ENCODE peak calls at places on chromosomes 11 and 22, in nine cellular contexts. One of them, this sample, is unnamed. For H3K36me3, the result is how much of the 10 kb centered on the place peaks cover.

GRCh38 chr22:41256254-41256897 is 15.6 kb upstream of the CHADL start:
- DNase-seq in DND-41: no peak
- DNase-seq in kidney epithelial cell: peak
- DNase-seq in prostate gland: no peak
- DNase-seq in hepatocyte: no peak
- DNase-seq in upper lobe of right lung: no peak
- DNase-seq in tibial nerve: no peak
- DNase-seq in cardiac muscle cell: no peak
- DNase-seq in heart right ventricle: no peak
- DNase-seq in this sample: no peak

GRCh38 chr11:134531331-134532135 is 119.5 kb upstream of the B3GAT1 start:
- DNase-seq in DND-41: no peak
- DNase-seq in kidney epithelial cell: no peak
- DNase-seq in prostate gland: no peak
- DNase-seq in hepatocyte: no peak
- DNase-seq in upper lobe of right lung: peak
- DNase-seq in tibial nerve: no peak
- DNase-seq in cardiac muscle cell: peak
- DNase-seq in heart right ventricle: peak
- DNase-seq in this sample: peak

GRCh38 chr11:73267921-73268540 is 4.1 kb upstream of the P2RY6 start:
- DNase-seq in DND-41: no peak
- DNase-seq in kidney epithelial cell: no peak
- DNase-seq in prostate gland: no peak
- DNase-seq in hepatocyte: no peak
- DNase-seq in upper lobe of right lung: no peak
- DNase-seq in tibial nerve: no peak
- DNase-seq in cardiac muscle cell: no peak
- DNase-seq in heart right ventricle: no peak
- DNase-seq in this sample: no peak

GRCh38 chr11:19345848-19346681 is 105.3 kb upstream of the E2F8 start:
- DNase-seq in DND-41: no peak
- DNase-seq in kidney epithelial cell: no peak
- DNase-seq in prostate gland: no peak
- DNase-seq in hepatocyte: peak
- DNase-seq in upper lobe of right lung: no peak
- DNase-seq in tibial nerve: no peak
- DNase-seq in cardiac muscle cell: peak
- DNase-seq in heart right ventricle: peak
- DNase-seq in this sample: no peak

GRCh38 chr11:103499710-103500340 is 390.6 kb downstream of the DYNC2H1 start:
- DNase-seq in DND-41: no peak
- DNase-seq in kidney epithelial cell: no peak
- DNase-seq in prostate gland: no peak
- DNase-seq in hepatocyte: no peak
- DNase-seq in upper lobe of right lung: no peak
- DNase-seq in tibial nerve: no peak
- DNase-seq in cardiac muscle cell: no peak
- DNase-seq in heart right ventricle: no peak
- DNase-seq in this sample: no peak

GRCh38 chr11:108092134-108092533 is 29.2 kb upstream of the ACAT1 start:
- DNase-seq in DND-41: no peak
- DNase-seq in kidney epithelial cell: no peak
- DNase-seq in prostate gland: no peak
- DNase-seq in hepatocyte: no peak
- DNase-seq in upper lobe of right lung: no peak
- DNase-seq in tibial nerve: no peak
- DNase-seq in cardiac muscle cell: no peak
- DNase-seq in heart right ventricle: no peak
- DNase-seq in this sample: no peak

GRCh38 chr22:24952837-24953293 is 349 bp downstream of the KIAA1671 start:
- DNase-seq in DND-41: no peak
- DNase-seq in kidney epithelial cell: no peak
- DNase-seq in prostate gland: peak
- DNase-seq in hepatocyte: peak
- DNase-seq in upper lobe of right lung: peak
- DNase-seq in tibial nerve: peak
- DNase-seq in cardiac muscle cell: no peak
- DNase-seq in heart right ventricle: peak
- DNase-seq in this sample: no peak

GRCh38 chr11:86484164-86484794 is 109.6 kb downstream of the CCDC81 start:
- DNase-seq in DND-41: no peak
- DNase-seq in kidney epithelial cell: peak
- DNase-seq in prostate gland: no peak
- DNase-seq in hepatocyte: peak
- DNase-seq in upper lobe of right lung: no peak
- DNase-seq in tibial nerve: peak
- DNase-seq in cardiac muscle cell: no peak
- DNase-seq in heart right ventricle: no peak
- DNase-seq in this sample: no peak

GRCh38 chr22:19062139-19062789 is 59.9 kb downstream of the DGCR2 start:
- DNase-seq in DND-41: no peak
- DNase-seq in kidney epithelial cell: no peak
- DNase-seq in prostate gland: no peak
- DNase-seq in hepatocyte: no peak
- DNase-seq in upper lobe of right lung: peak
- DNase-seq in tibial nerve: no peak
- DNase-seq in cardiac muscle cell: no peak
- DNase-seq in heart right ventricle: no peak
- DNase-seq in this sample: no peak

GRCh38 chr22:19060356-19061009 is 61.7 kb downstream of the DGCR2 start:
- DNase-seq in DND-41: no peak
- DNase-seq in kidney epithelial cell: no peak
- DNase-seq in prostate gland: peak
- DNase-seq in hepatocyte: peak
- DNase-seq in upper lobe of right lung: peak
- DNase-seq in tibial nerve: no peak
- DNase-seq in cardiac muscle cell: no peak
- DNase-seq in heart right ventricle: no peak
- DNase-seq in this sample: no peak

GRCh38 chr22:19062909-19063308 is 59.3 kb downstream of the DGCR2 start:
- DNase-seq in DND-41: no peak
- DNase-seq in kidney epithelial cell: no peak
- DNase-seq in prostate gland: no peak
- DNase-seq in hepatocyte: no peak
- DNase-seq in upper lobe of right lung: peak
- DNase-seq in tibial nerve: no peak
- DNase-seq in cardiac muscle cell: no peak
- DNase-seq in heart right ventricle: no peak
- DNase-seq in this sample: no peak

GRCh38 chr22:19059481-19060278 is 62.5 kb downstream of the DGCR2 start:
- DNase-seq in DND-41: no peak
- DNase-seq in kidney epithelial cell: no peak
- DNase-seq in prostate gland: no peak
- DNase-seq in hepatocyte: no peak
- DNase-seq in upper lobe of right lung: peak
- DNase-seq in tibial nerve: no peak
- DNase-seq in cardiac muscle cell: no peak
- DNase-seq in heart right ventricle: no peak
- DNase-seq in this sample: peak

DNA sequence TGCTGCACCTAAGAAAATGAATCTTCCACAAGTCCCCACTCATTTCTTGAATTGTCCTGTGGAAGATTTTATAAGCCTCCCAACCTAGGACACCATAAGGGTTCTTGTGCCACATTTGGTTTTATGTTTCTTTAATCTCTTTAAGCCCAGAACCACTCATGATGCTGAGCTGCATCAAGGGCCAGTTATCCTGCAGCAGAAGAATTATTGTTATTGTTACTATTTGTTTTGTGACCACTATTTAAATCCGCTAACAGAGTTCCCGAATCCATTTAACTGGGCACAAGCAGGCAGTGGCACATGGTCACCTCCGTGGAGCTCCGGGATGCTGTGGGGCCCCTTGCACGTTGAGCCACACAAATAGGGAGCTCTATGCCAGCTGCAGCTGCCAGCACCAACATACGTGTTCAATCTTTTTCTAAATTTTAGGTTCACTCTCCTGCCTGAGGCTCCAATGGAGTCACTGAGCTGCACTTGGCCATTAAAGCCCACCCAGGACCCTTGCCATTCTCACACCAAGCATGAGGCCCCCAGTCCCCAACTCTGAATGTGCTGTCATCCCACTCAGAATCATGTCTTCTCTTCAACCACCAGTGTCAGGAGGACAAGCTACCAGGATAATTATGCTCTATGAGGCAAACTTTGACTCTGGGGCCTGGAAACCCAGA is 60.6 kb downstream of the DGCR2 start:
- DNase-seq in DND-41: no peak
- DNase-seq in kidney epithelial cell: no peak
- DNase-seq in prostate gland: no peak
- DNase-seq in hepatocyte: no peak
- DNase-seq in upper lobe of right lung: peak
- DNase-seq in tibial nerve: no peak
- DNase-seq in cardiac muscle cell: no peak
- DNase-seq in heart right ventricle: no peak
- DNase-seq in this sample: no peak
- H3K36me3 ChIP-seq in DND-41: half or more
- H3K36me3 ChIP-seq in kidney epithelial cell: under half
- H3K36me3 ChIP-seq in prostate gland: under half
- H3K36me3 ChIP-seq in hepatocyte: under half
- H3K36me3 ChIP-seq in upper lobe of right lung: half or more
- H3K36me3 ChIP-seq in tibial nerve: under half
- H3K36me3 ChIP-seq in cardiac muscle cell: under half
- H3K36me3 ChIP-seq in heart right ventricle: under half
- H3K36me3 ChIP-seq in this sample: under half

GRCh38 chr11:105732611-105733010 is 122.7 kb downstream of the GRIA4 start:
- DNase-seq in DND-41: no peak
- DNase-seq in kidney epithelial cell: no peak
- DNase-seq in prostate gland: no peak
- DNase-seq in hepatocyte: no peak
- DNase-seq in upper lobe of right lung: no peak
- DNase-seq in tibial nerve: no peak
- DNase-seq in cardiac muscle cell: no peak
- DNase-seq in heart right ventricle: no peak
- DNase-seq in this sample: no peak

GRCh38 chr11:105740164-105740903 is 130.5 kb downstream of the GRIA4 start:
- DNase-seq in DND-41: no peak
- DNase-seq in kidney epithelial cell: no peak
- DNase-seq in prostate gland: no peak
- DNase-seq in hepatocyte: no peak
- DNase-seq in upper lobe of right lung: no peak
- DNase-seq in tibial nerve: no peak
- DNase-seq in cardiac muscle cell: no peak
- DNase-seq in heart right ventricle: no peak
- DNase-seq in this sample: no peak

GRCh38 chr11:105738972-105739574 is 129.2 kb downstream of the GRIA4 start:
- DNase-seq in DND-41: no peak
- DNase-seq in kidney epithelial cell: no peak
- DNase-seq in prostate gland: no peak
- DNase-seq in hepatocyte: no peak
- DNase-seq in upper lobe of right lung: no peak
- DNase-seq in tibial nerve: no peak
- DNase-seq in cardiac muscle cell: no peak
- DNase-seq in heart right ventricle: no peak
- DNase-seq in this sample: no peak

DNA sequence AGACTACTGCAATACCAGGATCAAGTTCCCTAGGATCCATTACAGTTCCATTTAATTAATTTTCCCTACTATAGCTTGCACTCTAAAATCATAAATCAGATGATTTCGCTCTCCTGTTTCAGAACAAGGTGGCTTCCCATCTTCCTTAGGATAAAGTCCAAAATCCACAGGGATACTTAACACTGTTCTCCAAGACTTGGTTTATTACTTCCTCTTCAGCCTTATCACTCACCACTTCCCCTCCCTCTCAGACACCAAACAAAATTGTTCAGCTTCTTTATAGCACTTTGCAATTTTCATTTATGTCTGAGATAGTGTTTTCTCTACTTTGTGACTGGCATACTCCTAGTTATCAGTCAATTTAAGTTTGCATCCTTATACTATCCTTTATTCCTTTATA is 124.5 kb downstream of the GRIA4 start:
- DNase-seq in DND-41: no peak
- DNase-seq in kidney epithelial cell: no peak
- DNase-seq in prostate gland: no peak
- DNase-seq in hepatocyte: peak
- DNase-seq in upper lobe of right lung: no peak
- DNase-seq in tibial nerve: no peak
- DNase-seq in cardiac muscle cell: no peak
- DNase-seq in heart right ventricle: no peak
- DNase-seq in this sample: no peak
- TF ChIP-seq CTCF in DND-41: no peak
- TF ChIP-seq CTCF in kidney epithelial cell: no peak
- TF ChIP-seq CTCF in prostate gland: no peak
- TF ChIP-seq CTCF in hepatocyte: no peak
- TF ChIP-seq CTCF in upper lobe of right lung: no peak
- TF ChIP-seq CTCF in tibial nerve: no peak
- TF ChIP-seq CTCF in cardiac muscle cell: no peak
- TF ChIP-seq CTCF in heart right ventricle: no peak
- TF ChIP-seq CTCF in this sample: no peak

GRCh38 chr11:68774188-68774585 is 22.9 kb upstream of the TESMIN start:
- DNase-seq in DND-41: no peak
- DNase-seq in kidney epithelial cell: no peak
- DNase-seq in prostate gland: no peak
- DNase-seq in hepatocyte: no peak
- DNase-seq in upper lobe of right lung: no peak
- DNase-seq in tibial nerve: no peak
- DNase-seq in cardiac muscle cell: no peak
- DNase-seq in heart right ventricle: no peak
- DNase-seq in this sample: no peak

GRCh38 chr11:68772936-68773335 is 21.6 kb upstream of the TESMIN start:
- DNase-seq in DND-41: no peak
- DNase-seq in kidney epithelial cell: no peak
- DNase-seq in prostate gland: no peak
- DNase-seq in hepatocyte: no peak
- DNase-seq in upper lobe of right lung: no peak
- DNase-seq in tibial nerve: no peak
- DNase-seq in cardiac muscle cell: no peak
- DNase-seq in heart right ventricle: no peak
- DNase-seq in this sample: no peak

GRCh38 chr11:68770781-68771180 is 19.5 kb upstream of the TESMIN start:
- DNase-seq in DND-41: no peak
- DNase-seq in kidney epithelial cell: no peak
- DNase-seq in prostate gland: no peak
- DNase-seq in hepatocyte: no peak
- DNase-seq in upper lobe of right lung: no peak
- DNase-seq in tibial nerve: no peak
- DNase-seq in cardiac muscle cell: no peak
- DNase-seq in heart right ventricle: no peak
- DNase-seq in this sample: no peak

GRCh38 chr11:68775951-68776388 is 24.6 kb upstream of the TESMIN start:
- DNase-seq in DND-41: no peak
- DNase-seq in kidney epithelial cell: peak
- DNase-seq in prostate gland: no peak
- DNase-seq in hepatocyte: no peak
- DNase-seq in upper lobe of right lung: no peak
- DNase-seq in tibial nerve: no peak
- DNase-seq in cardiac muscle cell: no peak
- DNase-seq in heart right ventricle: no peak
- DNase-seq in this sample: no peak

GRCh38 chr11:68773521-68774187 is 22.3 kb upstream of the TESMIN start:
- DNase-seq in DND-41: no peak
- DNase-seq in kidney epithelial cell: no peak
- DNase-seq in prostate gland: no peak
- DNase-seq in hepatocyte: peak
- DNase-seq in upper lobe of right lung: no peak
- DNase-seq in tibial nerve: peak
- DNase-seq in cardiac muscle cell: no peak
- DNase-seq in heart right ventricle: no peak
- DNase-seq in this sample: no peak
- H3K36me3 ChIP-seq in DND-41: half or more
- H3K36me3 ChIP-seq in kidney epithelial cell: under half
- H3K36me3 ChIP-seq in prostate gland: under half
- H3K36me3 ChIP-seq in hepatocyte: under half
- H3K36me3 ChIP-seq in upper lobe of right lung: half or more
- H3K36me3 ChIP-seq in tibial nerve: under half
- H3K36me3 ChIP-seq in cardiac muscle cell: under half
- H3K36me3 ChIP-seq in heart right ventricle: under half
- H3K36me3 ChIP-seq in this sample: under half

DNA sequence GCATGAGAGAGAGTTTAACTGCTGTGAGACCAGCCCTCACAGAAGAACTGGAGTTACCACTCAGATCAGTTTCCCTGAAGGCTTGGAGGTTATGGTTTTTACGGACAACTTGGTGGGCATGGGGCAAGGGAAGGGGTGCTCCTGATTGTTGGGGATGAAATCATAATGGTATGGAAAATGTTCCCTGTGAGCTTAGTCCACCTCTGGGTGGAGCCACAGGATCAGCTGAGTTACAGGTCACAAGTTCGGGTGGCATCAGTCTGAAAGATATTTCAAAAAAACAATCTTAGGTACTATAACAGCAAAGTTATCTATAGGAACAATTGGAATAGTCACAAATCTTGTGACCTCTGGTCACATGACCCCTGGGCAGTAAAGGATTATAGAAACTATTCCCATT is 162.9 kb downstream of the DLG2 start:
- DNase-seq in DND-41: no peak
- DNase-seq in kidney epithelial cell: no peak
- DNase-seq in prostate gland: no peak
- DNase-seq in hepatocyte: no peak
- DNase-seq in upper lobe of right lung: no peak
- DNase-seq in tibial nerve: no peak
- DNase-seq in cardiac muscle cell: no peak
- DNase-seq in heart right ventricle: no peak
- DNase-seq in this sample: no peak
- TF ChIP-seq CTCF in DND-41: peak
- TF ChIP-seq CTCF in kidney epithelial cell: no peak
- TF ChIP-seq CTCF in prostate gland: no peak
- TF ChIP-seq CTCF in hepatocyte: no peak
- TF ChIP-seq CTCF in upper lobe of right lung: no peak
- TF ChIP-seq CTCF in tibial nerve: no peak
- TF ChIP-seq CTCF in cardiac muscle cell: no peak
- TF ChIP-seq CTCF in heart right ventricle: peak
- TF ChIP-seq CTCF in this sample: no peak